ENCODE peak calls at places on chromosomes 12 and 14, in eight cellular contexts. C is psoas muscle; H is HCT116; Q is heart right ventricle; E is NT2/D1; W is CD8-positive, alpha-beta T cell; O is lower lobe of right lung; V is PC-9. M is an unnamed sample.

GRCh38 chr12:14931359-14931758 is 7.0 kb downstream of the ERP27 start:
- DNase-seq in C (no peak), H (no peak), Q (no peak), E (no peak), W (no peak), O (no peak), V (no peak), M (no peak)

GRCh38 chr14:94485944-94486841 is 10.2 kb upstream of the SERPINA9 start:
- DNase-seq in C (peak; percentile 71), H (peak; percentile 22), Q (peak; percentile 48), E (peak; percentile 58), W (peak; percentile 29), O (peak; percentile 66), V (peak; percentile 6), M (peak; percentile 81)

GRCh38 chr14:77181603-77182437 is at the start of gene TMEM63C:
- DNase-seq in C (no peak), H (peak; percentile 93), Q (no peak), E (peak; percentile 77), W (peak; percentile 51), O (no peak), V (peak; percentile 92), M (no peak)

GRCh38 chr14:85479306-85479705 is 50.6 kb upstream of the FLRT2 start:
- DNase-seq in C (no peak), H (no peak), Q (no peak), E (no peak), W (no peak), O (no peak), V (no peak), M (no peak)

GRCh38 chr14:50035214-50035613 is 81.2 kb downstream of the VCPKMT start:
- DNase-seq in C (no peak), H (no peak), Q (no peak), E (no peak), W (no peak), O (no peak), V (peak; percentile 76), M (no peak)

GRCh38 chr12:74641694-74642093 is 104.1 kb downstream of the ATXN7L3B start:
- DNase-seq in C (no peak), H (no peak), Q (no peak), E (no peak), W (no peak), O (no peak), V (no peak), M (no peak)

GRCh38 chr14:51419685-51420084 is 179.6 kb downstream of the TMX1 start:
- DNase-seq in C (no peak), H (no peak), Q (no peak), E (no peak), W (peak; percentile 16), O (no peak), V (no peak), M (no peak)

GRCh38 chr12:31227401-31227981 is 98.5 kb downstream of the SINHCAF start:
- DNase-seq in C (no peak), H (no peak), Q (no peak), E (no peak), W (no peak), O (peak; percentile 38), V (no peak), M (no peak)

GRCh38 chr14:71620401-71620800 is 311.8 kb upstream of the RGS6 start:
- DNase-seq in C (no peak), H (no peak), Q (no peak), E (no peak), W (no peak), O (no peak), V (no peak), M (no peak)

GRCh38 chr14:46063872-46064271 is 587.7 kb downstream of the RPL10L start:
- DNase-seq in C (no peak), H (no peak), Q (no peak), E (no peak), W (no peak), O (no peak), V (peak; percentile 2), M (no peak)

GRCh38 chr12:132364348-132364902 is 35.0 kb upstream of the GALNT9 start:
- DNase-seq in C (no peak), H (no peak), Q (no peak), E (no peak), W (no peak), O (no peak), V (no peak), M (no peak)

DNA sequence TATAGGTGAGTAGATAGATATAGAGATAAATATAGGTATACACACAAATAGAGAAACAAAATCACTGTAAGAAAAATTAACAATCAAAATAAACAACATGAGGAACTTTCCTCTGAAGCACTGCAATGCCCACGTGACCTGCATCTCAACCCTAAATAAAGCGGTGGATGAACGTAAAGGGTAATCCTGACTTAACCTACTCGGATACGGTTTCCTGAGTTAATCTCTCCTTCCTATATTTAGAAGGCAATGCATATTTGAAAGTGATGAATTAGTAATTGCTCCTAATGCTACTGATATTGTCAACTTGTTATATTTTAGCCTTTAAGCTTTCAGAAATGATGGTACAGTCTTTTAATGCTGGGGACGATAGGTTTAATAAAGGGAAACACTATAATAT is 221.4 kb downstream of the ITPR2 start:
- DNase-seq in C (no peak), H (no peak), Q (no peak), E (no peak), W (no peak), O (no peak), V (no peak), M (no peak)
- H3K4me1 ChIP-seq in C (no peaks in the 10 kb centered on the region), H (no peaks in the 10 kb centered on the region), Q (no peaks in the 10 kb centered on the region), E (no peaks in the 10 kb centered on the region), W (no peaks in the 10 kb centered on the region), O (no peaks in the 10 kb centered on the region), V (peaks cover 4% of the 10 kb centered on the region), M (peaks cover 3% of the 10 kb centered on the region)

GRCh38 chr12:122097641-122098364 is 19.2 kb downstream of the MLXIP start:
- DNase-seq in C (no peak), H (no peak), Q (peak; percentile 55), E (no peak), W (no peak), O (peak; percentile 88), V (peak; percentile 77), M (no peak)
- H3K4me1 ChIP-seq in C (peaks cover 71% of the 10 kb centered on the region), H (peaks cover 29% of the 10 kb centered on the region), Q (peaks cover 53% of the 10 kb centered on the region), E (peaks cover 16% of the 10 kb centered on the region), W (peaks cover 88% of the 10 kb centered on the region), O (peaks cover 59% of the 10 kb centered on the region), V (peaks cover 38% of the 10 kb centered on the region), M (peaks cover 27% of the 10 kb centered on the region)

DNA sequence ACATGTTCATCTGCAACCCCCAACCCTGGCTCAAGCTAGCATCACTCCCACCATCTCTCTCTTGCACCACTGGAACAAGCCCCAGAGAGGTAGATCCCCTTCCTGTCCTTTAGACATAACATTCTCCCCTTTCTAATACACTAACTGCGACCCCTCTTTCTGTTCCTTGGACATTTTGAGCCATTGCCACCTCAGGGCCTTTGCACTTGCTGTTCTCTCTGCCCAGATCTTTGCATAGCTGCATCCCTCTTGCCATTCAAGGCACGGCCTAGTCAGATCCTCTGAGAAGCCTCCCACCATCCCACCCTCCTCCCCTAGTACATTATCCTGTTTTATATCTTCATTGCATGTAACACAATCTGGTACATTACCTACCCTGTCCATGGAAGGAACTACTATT is 16.5 kb downstream of the FOXN3 start:
- DNase-seq in C (no peak), H (no peak), Q (no peak), E (no peak), W (no peak), O (no peak), V (no peak), M (no peak)
- H3K4me1 ChIP-seq in C (peaks cover 29% of the 10 kb centered on the region), H (no peaks in the 10 kb centered on the region), Q (peaks cover 28% of the 10 kb centered on the region), E (peaks cover 2% of the 10 kb centered on the region), W (peaks cover 10% of the 10 kb centered on the region), O (peaks cover 34% of the 10 kb centered on the region), V (no peaks in the 10 kb centered on the region), M (peaks cover 16% of the 10 kb centered on the region)

GRCh38 chr12:22414742-22415141 is 80.2 kb upstream of the ST8SIA1 start:
- DNase-seq in C (no peak), H (no peak), Q (no peak), E (no peak), W (no peak), O (no peak), V (no peak), M (no peak)

GRCh38 chr12:22413592-22413991 is 79.1 kb upstream of the ST8SIA1 start:
- DNase-seq in C (no peak), H (no peak), Q (no peak), E (no peak), W (no peak), O (no peak), V (no peak), M (no peak)

GRCh38 chr12:22410497-22410896 is 76.0 kb upstream of the ST8SIA1 start:
- DNase-seq in C (no peak), H (peak; percentile 3), Q (no peak), E (no peak), W (no peak), O (no peak), V (peak; percentile 45), M (no peak)

GRCh38 chr12:22415342-22416309 is 81.1 kb upstream of the ST8SIA1 start:
- DNase-seq in C (no peak), H (no peak), Q (no peak), E (no peak), W (no peak), O (no peak), V (peak; percentile 48), M (peak; percentile 2)

GRCh38 chr12:22412581-22412980 is 78.1 kb upstream of the ST8SIA1 start:
- DNase-seq in C (no peak), H (no peak), Q (no peak), E (no peak), W (no peak), O (no peak), V (no peak), M (no peak)
- H3K4me1 ChIP-seq in C (peaks cover 6% of the 10 kb centered on the region), H (no peaks in the 10 kb centered on the region), Q (peaks cover 10% of the 10 kb centered on the region), E (peaks cover 2% of the 10 kb centered on the region), W (peaks cover 7% of the 10 kb centered on the region), O (peaks cover 22% of the 10 kb centered on the region), V (peaks cover 71% of the 10 kb centered on the region), M (peaks cover 7% of the 10 kb centered on the region)

GRCh38 chr12:4273651-4274395 is at the start of gene CCND2:
- DNase-seq in C (peak; percentile 87), H (no peak), Q (peak; percentile 90), E (peak; percentile 100), W (peak; percentile 73), O (peak; percentile 89), V (no peak), M (peak; percentile 83)

GRCh38 chr12:4275869-4276253 is 2.3 kb downstream of the CCND2 start:
- DNase-seq in C (no peak), H (no peak), Q (peak; percentile 29), E (no peak), W (no peak), O (no peak), V (no peak), M (no peak)

GRCh38 chr12:4274396-4274959 is 916 bp downstream of the CCND2 start:
- DNase-seq in C (no peak), H (no peak), Q (peak; percentile 34), E (no peak), W (peak; percentile 31), O (no peak), V (no peak), M (peak; percentile 32)

GRCh38 chr12:4276524-4277204 is 3.1 kb downstream of the CCND2 start:
- DNase-seq in C (peak; percentile 86), H (peak; percentile 67), Q (peak; percentile 72), E (peak; percentile 100), W (peak; percentile 88), O (peak; percentile 85), V (peak; percentile 73), M (peak; percentile 95)

GRCh38 chr12:4274960-4275868 is 1.7 kb downstream of the CCND2 start:
- DNase-seq in C (no peak), H (no peak), Q (peak; percentile 33), E (no peak), W (no peak), O (no peak), V (no peak), M (peak; percentile 60)
- H3K4me1 ChIP-seq in C (peaks cover 48% of the 10 kb centered on the region), H (peaks cover 17% of the 10 kb centered on the region), Q (peaks cover 50% of the 10 kb centered on the region), E (peaks cover 16% of the 10 kb centered on the region), W (peaks cover 59% of the 10 kb centered on the region), O (peaks cover 82% of the 10 kb centered on the region), V (no peaks in the 10 kb centered on the region), M (peaks cover 56% of the 10 kb centered on the region)